ENCODE peak calls at places on chromosomes 11 and 22, in ten cellular contexts. Z is coronary artery; M is SK-N-SH; R is activated T-cell treated with anti-CD3 and anti-CD28 coated beads for 4 hours; O is RKO; E is T1000; H is effector memory CD4-positive, alpha-beta T cell; Y is colonic mucosa; C is ELR; V is A549. F is an unnamed sample.

GRCh38 chr11:32584921-32585320 is 1.3 kb downstream of the EIF3M start:
- DNase-seq in V (no peak), H (no peak), C (peak; percentile 20), M (no peak), E (no peak), Y (no peak), R (no peak), Z (no peak), O (peak; percentile 15), F (no peak)

GRCh38 chr11:8477680-8478079 is 116.3 kb downstream of the STK33 start:
- DNase-seq in H (no peak), E (no peak), R (no peak), M (no peak), C (no peak), Z (no peak), O (no peak), Y (no peak), V (no peak), F (no peak)

GRCh38 chr22:46677323-46678002 is 57.3 kb downstream of the GRAMD4 start:
- DNase-seq in Y (no peak), C (no peak), E (no peak), H (no peak), R (no peak), Z (no peak), M (no peak), V (no peak), O (no peak), F (no peak)

GRCh38 chr11:76793834-76794291 is 10.7 kb downstream of the TSKU start:
- DNase-seq in E (no peak), Y (no peak), C (no peak), O (no peak), V (peak; percentile 9), M (no peak), R (no peak), Z (peak; percentile 65), H (no peak), F (no peak)

GRCh38 chr22:43957871-43958270 is 2.6 kb downstream of the SAMM50 start:
- DNase-seq in M (no peak), H (no peak), Y (no peak), O (no peak), Z (no peak), C (peak; percentile 39), V (no peak), R (no peak), E (no peak), F (no peak)

GRCh38 chr11:83002047-83002446 is 69.7 kb downstream of the RAB30 start:
- DNase-seq in Y (no peak), M (no peak), Z (no peak), R (peak; percentile 21), C (no peak), O (no peak), H (no peak), V (no peak), E (no peak), F (peak; percentile 19)

GRCh38 chr11:100964400-100964799 is 165.2 kb downstream of the PGR start:
- DNase-seq in V (no peak), C (peak; percentile 2), O (no peak), H (no peak), E (no peak), M (no peak), Z (no peak), R (no peak), Y (no peak), F (no peak)

GRCh38 chr11:29017941-29018340 is 909.8 kb downstream of the METTL15 start:
- DNase-seq in C (no peak), R (no peak), V (no peak), H (no peak), M (no peak), E (no peak), Y (no peak), Z (no peak), O (no peak), F (no peak)

GRCh38 chr11:57641426-57641825 is 8.3 kb downstream of the YPEL4 start:
- DNase-seq in H (no peak), Z (no peak), R (no peak), O (peak; percentile 81), C (peak; percentile 71), Y (no peak), E (no peak), M (peak; percentile 54), V (peak; percentile 78), F (peak; percentile 57)

GRCh38 chr11:117819096-117820040 is 5.2 kb downstream of the FXYD2 start:
- DNase-seq in Z (no peak), O (no peak), M (peak; percentile 74), V (peak; percentile 62), R (no peak), Y (peak; percentile 84), C (peak; percentile 75), H (no peak), E (no peak), F (no peak)

GRCh38 chr11:114211444-114212122 is 84.6 kb upstream of the NNMT start:
- DNase-seq in E (no peak), R (no peak), O (no peak), V (no peak), Y (no peak), Z (no peak), M (no peak), H (no peak), C (no peak), F (no peak)

GRCh38 chr11:63768232-63769043 is at the start of gene ZFTA:
- DNase-seq in E (peak; percentile 26), C (peak; percentile 76), V (peak; percentile 68), H (peak; percentile 36), M (peak; percentile 98), Z (no peak), R (peak; percentile 54), Y (peak; percentile 71), O (peak; percentile 79), F (peak; percentile 49)

GRCh38 chr22:28658448-28658847 is 21.2 kb downstream of the TTC28 start:
- DNase-seq in H (no peak), R (no peak), E (no peak), O (no peak), V (no peak), M (no peak), Y (no peak), C (no peak), Z (no peak), F (no peak)

GRCh38 chr11:125082611-125083311 is 19.7 kb downstream of the SLC37A2 start:
- DNase-seq in Z (no peak), Y (no peak), E (peak; percentile 32), O (no peak), V (no peak), R (no peak), H (no peak), C (peak; percentile 93), M (peak; percentile 13), F (no peak)

GRCh38 chr11:57072640-57073039 is 83.9 kb downstream of the OR5AK2 start:
- DNase-seq in C (peak; percentile 92), E (peak; percentile 3), Z (no peak), Y (no peak), H (no peak), R (no peak), O (peak; percentile 64), V (peak; percentile 78), M (no peak), F (no peak)

GRCh38 chr11:64743591-64744543 is at the start of gene RASGRP2:
- DNase-seq in Z (peak; percentile 88), M (peak; percentile 84), O (no peak), R (peak; percentile 76), V (peak; percentile 75), Y (peak; percentile 77), E (no peak), C (peak; percentile 36), H (peak; percentile 74), F (peak; percentile 74)

GRCh38 chr22:29983296-29983917 is 96.9 kb upstream of the HORMAD2 start:
- DNase-seq in H (no peak), Z (no peak), C (no peak), M (no peak), O (no peak), E (no peak), R (no peak), V (no peak), Y (peak; percentile 55), F (no peak)

GRCh38 chr22:44091021-44091721 is 67.1 kb downstream of the PARVB start:
- DNase-seq in Y (no peak), V (peak; percentile 32), M (peak; percentile 59), Z (no peak), O (peak; percentile 2), H (no peak), R (no peak), E (no peak), C (peak; percentile 45), F (no peak)

GRCh38 chr22:46660604-46661201 is 40.5 kb downstream of the GRAMD4 start:
- DNase-seq in C (no peak), M (peak; percentile 93), H (peak; percentile 44), E (no peak), R (no peak), Y (peak; percentile 82), O (no peak), V (no peak), Z (no peak), F (peak; percentile 46)

GRCh38 chr11:62850911-62851806 is 11.8 kb upstream of the WDR74 start:
- DNase-seq in Y (no peak), H (no peak), R (no peak), C (peak; percentile 73), E (no peak), M (no peak), V (no peak), O (peak; percentile 77), Z (no peak), F (no peak)

GRCh38 chr11:117559698-117560097 is 232.0 kb downstream of the CEP164 start:
- DNase-seq in O (no peak), C (no peak), R (no peak), Y (no peak), M (no peak), Z (no peak), E (no peak), H (no peak), V (no peak), F (no peak)

GRCh38 chr22:38424525-38425080 is 30.4 kb downstream of the KCNJ4 start:
- DNase-seq in M (no peak), C (no peak), Z (no peak), O (no peak), Y (no peak), R (no peak), E (no peak), V (no peak), H (no peak), F (no peak)

GRCh38 chr11:11620966-11621880 is 582 bp downstream of the GALNT18 start:
- DNase-seq in V (peak; percentile 21), H (no peak), R (no peak), Y (peak; percentile 27), E (no peak), O (peak; percentile 69), M (peak; percentile 59), Z (no peak), C (peak; percentile 12), F (no peak)

GRCh38 chr11:128588086-128588485 is 728 bp upstream of the ETS1 start:
- DNase-seq in R (no peak), M (no peak), O (no peak), E (no peak), C (no peak), Y (no peak), H (no peak), Z (no peak), V (no peak), F (no peak)

GRCh38 chr11:66473167-66473566 is 6.5 kb downstream of the PELI3 start:
- DNase-seq in Z (no peak), O (no peak), V (no peak), M (no peak), E (no peak), C (no peak), R (no peak), Y (no peak), H (no peak), F (no peak)

GRCh38 chr22:46359362-46359761 is 23.8 kb downstream of the TRMU start:
- DNase-seq in Z (no peak), O (no peak), Y (no peak), E (no peak), M (no peak), C (no peak), V (no peak), R (no peak), H (no peak), F (no peak)

GRCh38 chr11:130588471-130588870 is 140.0 kb downstream of the ADAMTS15 start:
- DNase-seq in V (no peak), R (no peak), M (no peak), E (no peak), O (no peak), Z (no peak), H (no peak), C (no peak), Y (no peak), F (no peak)

GRCh38 chr11:115656684-115657083 is 152.5 kb upstream of the CADM1 start:
- DNase-seq in Z (no peak), R (no peak), E (no peak), C (no peak), V (no peak), M (no peak), Y (peak; percentile 72), O (peak; percentile 4), H (no peak), F (no peak)